ENCODE peak calls at places on chromosomes 12 and 14, in four cellular contexts. B is lower lobe of right lung, W is adipocyte, R is heart left ventricle. J is an unnamed sample. For H3K9me3, the result is how much of the 10 kb centered on the place peaks cover.

GRCh38 chr14:76034566-76034965 is 49.0 kb downstream of the IFT43 start:
- DNase-seq in R (no peak), W (no peak), B (no peak), J (no peak)

GRCh38 chr12:40325349-40325960 is 100.7 kb downstream of the LRRK2 start:
- DNase-seq in W (peak), B (no peak), R (no peak), J (no peak)

GRCh38 chr12:45409966-45410365 is 194.1 kb downstream of the ANO6 start:
- DNase-seq in R (peak), B (no peak), W (peak), J (peak)

GRCh38 chr12:32515137-32515860 is 115.9 kb downstream of the FGD4 start:
- DNase-seq in W (no peak), B (no peak), R (no peak), J (no peak)

GRCh38 chr12:84791444-84791843 is 121.2 kb downstream of the SLC6A15 start:
- DNase-seq in W (peak), R (no peak), B (no peak), J (no peak)

GRCh38 chr14:82419933-82420332 is 886.3 kb upstream of the SEL1L start:
- DNase-seq in R (no peak), B (no peak), W (no peak), J (no peak)

GRCh38 chr12:123231931-123232330 is 1.0 kb downstream of the MPHOSPH9 start:
- DNase-seq in B (no peak), W (no peak), R (no peak), J (no peak)

GRCh38 chr14:74583689-74584434 is 28.2 kb downstream of the LTBP2 start:
- DNase-seq in B (no peak), R (peak), W (peak), J (peak)

GRCh38 chr14:85565862-85566296 is 35.9 kb downstream of the FLRT2 start:
- DNase-seq in R (no peak), B (no peak), W (peak), J (no peak)

GRCh38 chr14:104109121-104109541 is 23.6 kb downstream of the ASPG start:
- DNase-seq in R (no peak), B (no peak), W (no peak), J (peak)

GRCh38 chr12:70849265-70849960 is 71.1 kb downstream of the PTPRR start:
- DNase-seq in W (peak), R (no peak), B (no peak), J (no peak)

GRCh38 chr12:65339161-65339560 is 60.7 kb downstream of the MSRB3 start:
- DNase-seq in R (no peak), B (no peak), W (no peak), J (no peak)

GRCh38 chr12:97097734-97098133 is 190.7 kb downstream of the NEDD1 start:
- DNase-seq in B (no peak), R (no peak), W (no peak), J (no peak)

GRCh38 chr12:3520168-3520567 is 29.2 kb downstream of the PRMT8 start:
- DNase-seq in B (no peak), W (no peak), R (peak), J (no peak)

GRCh38 chr14:76109087-76109880 is 42.4 kb upstream of the GPATCH2L start:
- DNase-seq in R (no peak), W (peak), B (no peak), J (no peak)

GRCh38 chr12:110157539-110157938 is 33.4 kb downstream of the IFT81 start:
- DNase-seq in R (no peak), B (no peak), W (no peak), J (no peak)

GRCh38 chr12:69555461-69555860 is 29.8 kb upstream of the CCT2 start:
- DNase-seq in W (peak), R (no peak), B (no peak), J (no peak)

GRCh38 chr12:49888461-49889151 is 15.1 kb downstream of the FAIM2 start:
- DNase-seq in B (no peak), R (peak), W (no peak), J (peak)

GRCh38 chr12:3489057-3489456 is 1.9 kb upstream of the PRMT8 start:
- DNase-seq in R (no peak), W (peak), B (no peak), J (no peak)

GRCh38 chr14:37196604-37197420 is 925 bp upstream of the MIPOL1 start:
- DNase-seq in R (no peak), B (no peak), W (no peak), J (no peak)

GRCh38 chr12:21989819-21990412 is 48.7 kb upstream of the ABCC9 start:
- DNase-seq in R (no peak), W (peak), B (no peak), J (no peak)

GRCh38 chr12:52259850-52260249 is 14.6 kb upstream of the KRT86 start:
- DNase-seq in W (peak), B (peak), R (no peak), J (no peak)

GRCh38 chr14:97262336-97262735 is 465.2 kb downstream of the VRK1 start:
- DNase-seq in R (no peak), W (no peak), B (no peak), J (no peak)

GRCh38 chr12:31597066-31597465 is 6.1 kb upstream of the DENND5B start:
- DNase-seq in R (no peak), B (no peak), W (no peak), J (no peak)

GRCh38 chr14:37116933-37117844 is 55.2 kb downstream of the SLC25A21 start:
- DNase-seq in B (no peak), W (peak), R (no peak), J (no peak)

GRCh38 chr14:101069666-101070362 is 166.3 kb upstream of the RTL1 start:
- DNase-seq in R (no peak), W (no peak), B (peak), J (peak)

GRCh38 chr14:65184032-65184764 is 81.9 kb upstream of the MAX start:
- DNase-seq in B (no peak), W (no peak), R (no peak), J (no peak)

GRCh38 chr12:34218193-34219045 is 196.1 kb downstream of the ALG10 start:
- DNase-seq in B (peak), W (peak), R (peak), J (no peak)
- H3K9me3 ChIP-seq in B (under half), W (under half), R (under half), J (under half)

GRCh38 chr14:106518054-106518943 is 991.9 kb downstream of the TMEM121 start:
- DNase-seq in B (peak), R (no peak), W (no peak), J (peak)
- H3K9me3 ChIP-seq in B (under half), R (under half), W (under half), J (under half)

GRCh38 chr12:132364348-132364902 is 35.0 kb upstream of the GALNT9 start:
- DNase-seq in B (no peak), R (no peak), W (no peak), J (no peak)
- H3K9me3 ChIP-seq in B (under half), R (under half), W (under half), J (under half)

GRCh38 chr12:34406996-34407300 is 384.7 kb downstream of the ALG10 start:
- DNase-seq in B (peak), W (no peak), R (peak), J (peak)
- H3K9me3 ChIP-seq in B (half or more), W (half or more), R (half or more), J (under half)

GRCh38 chr14:105938055-105938863 is 411.9 kb downstream of the TMEM121 start:
- DNase-seq in R (no peak), B (no peak), W (no peak), J (no peak)
- H3K9me3 ChIP-seq in R (under half), B (under half), W (under half), J (under half)

DNA sequence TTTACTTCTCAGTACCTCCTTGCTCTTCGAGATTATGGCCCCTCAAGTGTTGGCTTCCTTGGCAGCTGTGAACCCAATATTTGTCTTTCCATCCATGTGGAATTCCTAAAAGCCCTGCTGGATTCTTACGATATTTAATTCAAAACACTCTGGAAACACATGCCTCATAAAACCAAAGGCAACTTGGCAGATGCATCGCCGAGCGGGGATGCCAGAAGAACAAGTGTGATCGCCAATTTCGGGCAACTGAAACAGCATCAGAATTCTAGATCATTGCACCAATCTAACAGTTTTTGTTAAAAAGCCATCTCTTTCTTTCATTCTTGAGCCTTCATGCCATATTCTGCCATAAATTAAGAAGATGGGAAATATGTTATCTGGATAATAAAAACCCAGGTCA is 934.4 kb downstream of the AACS start:
- DNase-seq in B (no peak), R (no peak), W (no peak), J (no peak)
- H3K9me3 ChIP-seq in B (under half), R (under half), W (under half), J (under half)

GRCh38 chr14:105857816-105858675 is 331.7 kb downstream of the TMEM121 start:
- DNase-seq in W (no peak), R (no peak), B (peak), J (no peak)

GRCh38 chr14:105855893-105856675 is 329.7 kb downstream of the TMEM121 start:
- DNase-seq in R (no peak), W (no peak), B (no peak), J (no peak)

GRCh38 chr14:105858676-105859025 is 332.3 kb downstream of the TMEM121 start:
- DNase-seq in B (peak), R (no peak), W (no peak), J (peak)

GRCh38 chr14:105856676-105857222 is 330.4 kb downstream of the TMEM121 start:
- DNase-seq in R (no peak), B (no peak), W (no peak), J (no peak)

DNA sequence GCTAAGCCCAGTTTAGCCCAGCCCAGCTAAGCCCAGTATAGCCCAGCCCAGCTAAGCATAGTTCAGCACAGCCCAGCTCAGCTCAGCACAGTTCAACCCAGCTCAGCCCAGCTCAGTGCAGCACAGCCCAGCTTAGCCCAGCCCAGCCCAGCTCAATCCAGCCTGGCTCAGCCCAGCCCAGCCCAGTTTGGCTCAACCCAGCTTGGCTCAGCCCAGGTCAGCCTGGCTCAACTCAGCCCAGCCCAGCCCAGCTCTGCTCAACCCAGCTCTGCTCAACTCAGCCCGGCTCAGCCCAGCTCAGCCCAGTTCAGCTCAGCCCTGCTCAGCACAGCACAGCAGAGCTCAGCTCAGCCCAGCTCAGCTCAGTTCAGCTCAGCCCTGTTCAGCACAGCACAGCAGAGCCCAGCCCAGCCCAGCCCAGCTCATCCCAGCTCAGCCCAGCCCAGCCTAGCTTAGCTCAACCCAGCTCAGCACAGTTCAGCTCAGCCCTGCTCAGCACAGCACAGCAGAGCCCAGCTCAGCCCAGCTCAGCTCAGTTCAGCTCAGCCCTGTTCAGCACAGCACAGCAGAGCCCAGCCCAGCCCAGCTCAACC is 330.9 kb downstream of the TMEM121 start:
- DNase-seq in W (no peak), R (peak), B (peak), J (no peak)
- H3K9me3 ChIP-seq in W (under half), R (under half), B (under half), J (under half)

GRCh38 chr12:38162708-38163441 is 153.7 kb upstream of the ALG10B start:
- DNase-seq in W (no peak), R (no peak), B (no peak), J (no peak)
- H3K9me3 ChIP-seq in W (under half), R (under half), B (under half), J (under half)

DNA sequence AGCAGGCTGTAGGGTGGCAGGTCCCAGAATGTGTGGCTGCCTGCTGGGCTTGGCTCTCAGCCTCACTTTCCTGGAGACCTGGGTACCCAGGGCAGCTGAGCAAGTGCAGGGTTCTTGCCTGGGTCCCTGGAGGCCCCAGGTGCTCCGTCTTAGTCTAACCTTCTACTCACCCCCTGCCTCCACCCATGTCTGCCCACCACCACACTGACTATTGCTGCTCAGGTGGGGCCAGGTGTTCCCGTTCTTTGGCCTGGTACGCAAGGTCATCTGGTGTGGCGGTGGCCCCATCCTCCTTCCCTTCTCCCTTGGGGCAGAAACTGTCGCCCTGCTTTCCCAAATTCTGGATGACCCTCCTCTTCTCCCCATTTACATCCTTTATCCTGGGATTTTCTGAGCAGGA is 319.9 kb downstream of the TMEM121 start:
- DNase-seq in R (no peak), B (no peak), W (no peak), J (no peak)
- H3K9me3 ChIP-seq in R (under half), B (under half), W (under half), J (under half)

DNA sequence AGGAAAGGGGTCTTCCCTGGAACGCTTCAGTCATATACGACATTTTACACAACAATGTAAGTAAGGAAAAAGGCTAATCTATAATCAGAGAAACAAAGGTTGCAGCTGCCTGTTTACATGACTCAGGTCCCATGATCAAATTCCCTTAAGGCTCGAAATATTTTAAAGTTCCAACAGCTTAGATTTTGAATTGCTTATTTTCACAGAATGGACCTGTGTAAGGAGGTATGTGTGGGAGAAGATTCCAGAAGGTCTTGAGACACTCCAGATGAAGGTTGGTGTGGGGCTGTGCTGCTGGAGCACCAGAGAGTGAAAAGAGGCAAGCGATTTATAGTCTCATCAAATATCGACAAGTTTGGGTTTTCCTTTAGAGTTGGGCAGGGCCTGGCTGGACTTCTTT is 34.1 kb upstream of the TCL1B start:
- DNase-seq in B (no peak), W (no peak), R (no peak), J (no peak)
- H3K9me3 ChIP-seq in B (under half), W (under half), R (under half), J (under half)

J was measured in psoas muscle.